ENCODE peak calls at places on chromosomes 5 and 9, in seven cellular contexts. Y, H, M, R, W, T and U are unnamed samples.

GRCh38 chr5:180153991-180154390 is 55.0 kb downstream of the RASGEF1C start:
- DNase-seq in Y (no peak), T (no peak), M (no peak), W (peak), H (no peak), R (no peak), U (no peak)

GRCh38 chr5:65791721-65792698 is 70.0 kb downstream of the NLN start:
- DNase-seq in H (no peak), T (no peak), W (no peak), R (no peak), M (no peak), Y (no peak), U (no peak)

GRCh38 chr5:41921874-41922273 is 3.2 kb upstream of the FBXO4 start:
- DNase-seq in T (peak), W (no peak), R (no peak), H (no peak), Y (no peak), M (no peak), U (peak)

GRCh38 chr5:151424892-151425523 is 22.4 kb upstream of the SLC36A1 start:
- DNase-seq in H (no peak), W (no peak), T (no peak), Y (no peak), R (peak), M (no peak), U (no peak)

GRCh38 chr9:137438591-137439157 is 2.5 kb downstream of the ENTPD8 start:
- DNase-seq in W (peak), Y (no peak), R (no peak), M (no peak), T (no peak), H (peak), U (no peak)

GRCh38 chr9:78821126-78821822 is 524.3 kb downstream of the PSAT1 start:
- DNase-seq in R (peak), H (no peak), Y (no peak), W (no peak), T (peak), M (peak), U (peak)

GRCh38 chr5:143376911-143377838 is 26.3 kb downstream of the NR3C1 start:
- DNase-seq in R (peak), T (peak), W (no peak), Y (no peak), M (no peak), H (no peak), U (peak)

GRCh38 chr5:115549154-115549553 is 4.6 kb upstream of the FEM1C start:
- DNase-seq in R (peak), M (peak), Y (no peak), T (peak), H (no peak), W (no peak), U (peak)

GRCh38 chr5:137735531-137736284 is at the start of gene KLHL3:
- DNase-seq in H (peak), T (peak), W (peak), M (peak), R (peak), Y (peak), U (peak)

GRCh38 chr9:124351672-124352468 is 63.4 kb downstream of the PSMB7 start:
- DNase-seq in M (no peak), Y (no peak), T (no peak), R (no peak), W (no peak), H (peak), U (no peak)

GRCh38 chr9:121316852-121317373 is 49.0 kb downstream of the GSN start:
- DNase-seq in W (peak), Y (no peak), T (no peak), R (no peak), M (no peak), H (peak), U (no peak)

GRCh38 chr5:151886741-151887261 is 37.9 kb downstream of the GLRA1 start:
- DNase-seq in W (no peak), H (no peak), M (no peak), R (no peak), T (no peak), Y (no peak), U (no peak)

GRCh38 chr9:109256381-109256780 is 64.5 kb downstream of the EPB41L4B start:
- DNase-seq in H (no peak), W (no peak), Y (no peak), R (no peak), M (no peak), T (no peak), U (no peak)

GRCh38 chr9:123335227-123335985 is 20.6 kb upstream of the CRB2 start:
- DNase-seq in T (peak), R (peak), W (no peak), H (no peak), M (peak), Y (no peak), U (peak)

GRCh38 chr5:149439899-149440655 is 61.0 kb upstream of the IL17B start:
- DNase-seq in W (no peak), T (peak), R (peak), M (peak), Y (no peak), H (no peak), U (peak)

GRCh38 chr5:82620957-82621600 is 342.9 kb upstream of the RPS23 start:
- DNase-seq in W (no peak), T (no peak), M (no peak), R (no peak), Y (no peak), H (no peak), U (peak)

GRCh38 chr9:13429271-13429670 is 149.8 kb upstream of the MPDZ start:
- DNase-seq in Y (no peak), W (no peak), H (no peak), M (no peak), R (no peak), T (no peak), U (no peak)

GRCh38 chr5:148443998-148444397 is 60.2 kb downstream of the FBXO38 start:
- DNase-seq in H (no peak), Y (no peak), R (peak), M (peak), W (no peak), T (peak), U (peak)

GRCh38 chr9:37943329-37944265 is 39.7 kb upstream of the SLC25A51 start:
- DNase-seq in R (peak), Y (peak), T (peak), W (peak), H (no peak), M (no peak), U (peak)

GRCh38 chr9:114626415-114627029 is 15.4 kb downstream of the TMEM268 start:
- DNase-seq in T (no peak), R (no peak), W (no peak), Y (no peak), H (no peak), M (no peak), U (no peak)

GRCh38 chr9:19198406-19198805 is 32.1 kb upstream of the DENND4C start:
- DNase-seq in T (no peak), H (no peak), M (no peak), R (no peak), W (no peak), Y (no peak), U (no peak)

GRCh38 chr9:101915479-101915878 is 177.0 kb upstream of the GRIN3A start:
- DNase-seq in M (no peak), H (no peak), W (no peak), Y (no peak), T (no peak), R (no peak), U (no peak)

GRCh38 chr5:12316812-12317211 is 412.6 kb upstream of the CTNND2 start:
- DNase-seq in T (no peak), W (no peak), Y (no peak), R (no peak), H (no peak), M (no peak), U (no peak)

GRCh38 chr5:170267431-170268152 is 30.0 kb downstream of the LCP2 start:
- DNase-seq in Y (peak), W (peak), H (peak), M (peak), T (peak), R (peak), U (peak)

GRCh38 chr5:92560698-92561361 is 1020.2 kb downstream of the NR2F1-AS1 start:
- DNase-seq in H (no peak), T (peak), W (no peak), Y (no peak), M (no peak), R (peak), U (peak)

GRCh38 chr5:73605223-73606087 is 20.5 kb upstream of the ARHGEF28 start:
- DNase-seq in W (no peak), H (no peak), R (no peak), M (no peak), Y (no peak), T (peak), U (peak)

GRCh38 chr9:129077236-129077635 is 3.7 kb upstream of the DOLPP1 start:
- DNase-seq in R (no peak), W (no peak), T (no peak), Y (no peak), H (no peak), M (no peak), U (no peak)

GRCh38 chr5:119465640-119466039 is 13.3 kb downstream of the HSD17B4 start:
- DNase-seq in T (no peak), Y (no peak), H (no peak), R (no peak), M (no peak), W (no peak), U (no peak)

GRCh38 chr9:89943728-89944127 is 338.9 kb downstream of the GADD45G start:
- DNase-seq in Y (no peak), T (no peak), M (no peak), H (no peak), R (no peak), W (no peak), U (no peak)

GRCh38 chr9:89942643-89943042 is 337.8 kb downstream of the GADD45G start:
- DNase-seq in W (no peak), R (no peak), H (no peak), Y (no peak), M (no peak), T (no peak), U (no peak)

GRCh38 chr9:89943309-89943708 is 338.5 kb downstream of the GADD45G start:
- DNase-seq in W (no peak), Y (no peak), R (no peak), T (no peak), M (no peak), H (no peak), U (no peak)

GRCh38 chr9:89946741-89947140 is 341.9 kb downstream of the GADD45G start:
- DNase-seq in Y (no peak), M (no peak), R (no peak), W (no peak), T (no peak), H (no peak), U (no peak)

DNA sequence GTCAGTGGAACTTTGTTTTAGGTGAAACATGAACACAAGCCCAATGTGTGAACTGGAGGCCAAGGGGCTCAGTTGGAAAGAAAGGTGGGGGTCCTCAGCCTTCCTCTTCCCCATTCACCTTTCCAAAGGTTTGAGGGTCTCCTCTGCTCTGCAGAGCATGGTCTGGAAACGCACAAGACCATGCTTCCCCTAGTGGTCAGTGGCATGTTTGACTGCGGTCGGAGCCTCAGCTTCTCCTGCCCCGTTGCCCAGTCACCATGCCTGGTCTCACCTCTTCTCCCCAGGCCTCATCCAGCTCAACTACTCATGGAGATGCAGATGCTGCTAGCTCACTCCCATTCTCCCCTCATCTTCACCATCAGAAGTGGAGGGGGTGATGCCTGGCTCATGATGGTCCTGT is 340.3 kb downstream of the GADD45G start:
- DNase-seq in W (no peak), H (no peak), T (no peak), Y (no peak), R (peak), M (peak), U (peak)
- TF ChIP-seq CTCF in W (no peak), H (no peak), T (no peak), Y (no peak), R (peak), M (peak), U (peak)

DNA sequence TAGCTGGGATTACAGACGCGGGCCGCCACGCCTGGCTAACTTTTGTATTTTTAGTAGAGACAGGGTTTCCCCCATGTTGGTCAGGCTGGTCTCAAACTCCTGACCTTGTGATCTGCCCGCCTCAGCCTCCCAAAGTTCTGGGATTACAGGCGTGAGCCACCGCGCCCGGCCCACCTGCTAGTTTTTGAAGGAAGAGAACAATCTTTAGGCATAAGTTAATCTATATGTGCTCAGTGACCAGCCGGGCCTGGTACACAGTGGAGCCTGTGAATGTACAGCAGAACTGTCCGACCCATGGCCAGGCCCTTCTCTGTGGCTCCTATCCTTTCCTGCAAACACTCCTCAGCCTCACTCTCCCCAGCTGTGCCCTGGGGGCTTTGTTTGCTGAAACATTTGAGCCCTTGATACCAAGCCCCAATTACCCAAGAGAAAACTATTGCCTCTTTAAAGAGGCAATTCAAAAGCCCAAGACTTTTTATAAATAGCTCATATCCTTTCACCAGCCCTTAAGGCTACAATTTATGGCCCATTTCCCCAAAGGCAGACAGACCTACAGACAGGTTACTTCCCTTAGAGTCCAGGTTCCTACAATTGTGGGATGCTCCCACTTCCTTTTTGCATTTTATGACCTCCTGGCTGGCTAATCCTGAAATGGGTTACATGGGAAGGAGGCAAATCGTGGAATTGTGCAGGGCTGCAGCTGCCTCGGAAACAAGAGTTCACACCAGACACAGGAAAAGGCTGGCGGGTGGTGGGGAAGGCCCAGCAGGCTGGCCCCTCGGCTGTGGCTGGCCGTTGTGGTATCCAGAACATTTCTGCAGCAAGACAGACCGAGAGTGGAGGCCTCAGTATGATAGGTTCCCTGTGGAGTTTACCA is 37.5 kb downstream of the SPRY4 start:
- DNase-seq in H (no peak), R (no peak), Y (no peak), W (no peak), M (no peak), T (no peak), U (peak)
- H3K4me3 ChIP-seq in H (no peak), R (no peak), Y (no peak), W (no peak), M (no peak), T (no peak), U (no peak)

GRCh38 chr9:93592389-93593021 is 16.1 kb downstream of the PHF2 start:
- DNase-seq in M (no peak), W (no peak), H (no peak), Y (no peak), T (peak), R (peak), U (no peak)
- TF ChIP-seq CTCF in M (no peak), W (no peak), H (no peak), Y (no peak), T (peak), R (peak), U (peak)

GRCh38 chr5:141359790-141360426 is at the start of gene PCDHGB2:
- DNase-seq in R (peak), Y (no peak), M (peak), T (peak), W (no peak), H (no peak), U (peak)

GRCh38 chr5:141356133-141356532 is 1.3 kb downstream of the PCDHGA4 start:
- DNase-seq in M (no peak), T (no peak), W (no peak), H (no peak), Y (no peak), R (no peak), U (no peak)

GRCh38 chr5:141355641-141356040 is 820 bp downstream of the PCDHGA4 start:
- DNase-seq in Y (no peak), W (no peak), M (no peak), R (no peak), H (no peak), T (no peak), U (no peak)

GRCh38 chr5:141354900-141355469 is at the start of gene PCDHGA4:
- DNase-seq in M (no peak), W (no peak), H (no peak), R (peak), Y (no peak), T (peak), U (no peak)

DNA sequence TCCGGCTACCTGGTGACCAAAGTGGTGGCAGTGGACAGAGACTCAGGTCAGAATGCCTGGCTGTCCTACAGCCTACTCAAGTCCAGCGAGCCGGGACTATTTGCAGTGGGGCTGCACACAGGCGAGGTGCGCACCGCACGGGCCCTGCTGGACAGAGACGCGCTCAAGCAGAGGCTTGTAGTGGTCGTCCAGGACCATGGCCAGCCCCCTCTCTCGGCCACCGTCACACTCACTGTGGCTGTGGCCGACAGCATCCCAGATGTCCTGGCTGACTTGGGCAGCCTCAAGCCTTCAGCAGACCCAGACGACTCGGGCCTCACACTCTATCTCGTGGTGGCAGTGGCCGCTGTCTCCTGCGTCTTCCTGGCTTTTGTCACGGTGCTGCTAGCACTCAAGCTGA is 2.1 kb downstream of the PCDHGA4 start:
- DNase-seq in T (no peak), Y (no peak), M (no peak), R (no peak), H (no peak), W (no peak), U (no peak)
- H3K4me3 ChIP-seq in T (no peak), Y (no peak), M (no peak), R (no peak), H (no peak), W (no peak), U (no peak)

DNA sequence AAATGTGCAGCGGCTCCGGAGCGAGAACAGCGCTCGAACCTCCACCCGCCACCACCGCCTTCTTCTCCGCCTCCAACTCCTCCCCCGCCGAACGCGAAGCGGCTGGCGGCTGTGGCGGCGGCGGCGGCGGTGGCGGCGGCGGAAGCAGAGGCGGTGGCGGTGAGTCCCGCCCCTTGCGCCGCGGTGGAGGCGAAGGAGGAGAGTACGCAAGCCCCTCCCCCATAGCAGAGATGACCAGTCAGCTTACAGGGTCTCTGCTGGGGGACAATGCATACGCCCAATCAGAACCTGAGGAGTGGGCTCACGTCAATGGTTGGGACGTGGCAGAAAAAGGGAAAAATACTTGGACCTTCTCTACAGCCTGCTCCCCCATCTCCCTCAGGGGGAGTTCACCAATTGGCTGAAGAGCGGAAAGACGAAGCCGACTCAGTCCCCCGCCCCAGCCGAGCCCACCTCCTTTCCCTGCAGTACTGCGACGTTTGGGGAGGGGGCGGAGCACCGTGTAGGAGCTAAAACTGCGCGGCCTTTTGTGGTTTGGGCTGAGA is at the start of gene PJA2:
- DNase-seq in Y (peak), R (peak), W (peak), H (peak), M (peak), T (peak), U (peak)
- TF ChIP-seq CTCF in Y (no peak), R (no peak), W (peak), H (peak), M (peak), T (peak), U (peak)

DNA sequence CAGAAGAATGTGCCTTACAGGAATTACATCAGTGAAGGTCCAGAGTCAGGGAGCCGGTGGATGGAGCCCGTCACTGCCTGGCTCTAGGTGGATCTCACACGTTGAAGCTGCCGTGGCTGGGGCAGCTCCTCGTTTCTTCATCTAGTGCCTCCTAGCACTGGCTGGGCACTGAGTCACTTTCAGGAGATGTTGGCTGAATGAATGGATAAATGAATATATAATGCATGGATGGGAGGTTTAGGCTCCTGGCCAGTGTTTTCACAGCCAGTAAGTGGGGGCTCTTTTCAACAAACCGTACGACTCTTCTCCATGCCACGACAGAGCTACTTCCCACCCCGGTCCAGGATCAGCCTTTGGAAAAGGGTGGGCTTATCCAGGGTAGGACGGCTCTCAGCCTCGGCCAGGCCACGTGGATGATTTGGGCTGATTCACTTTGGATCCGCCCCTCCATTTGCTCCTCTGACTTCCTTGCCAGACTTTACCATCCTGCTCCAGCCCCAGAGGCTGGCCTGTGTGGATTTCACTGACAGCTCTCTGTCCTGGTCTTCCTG is 1.3 kb upstream of the SH3PXD2B start:
- DNase-seq in R (no peak), Y (no peak), M (peak), W (no peak), T (peak), H (no peak), U (no peak)
- H3K4me3 ChIP-seq in R (no peak), Y (no peak), M (no peak), W (peak), T (no peak), H (no peak), U (no peak)

DNA sequence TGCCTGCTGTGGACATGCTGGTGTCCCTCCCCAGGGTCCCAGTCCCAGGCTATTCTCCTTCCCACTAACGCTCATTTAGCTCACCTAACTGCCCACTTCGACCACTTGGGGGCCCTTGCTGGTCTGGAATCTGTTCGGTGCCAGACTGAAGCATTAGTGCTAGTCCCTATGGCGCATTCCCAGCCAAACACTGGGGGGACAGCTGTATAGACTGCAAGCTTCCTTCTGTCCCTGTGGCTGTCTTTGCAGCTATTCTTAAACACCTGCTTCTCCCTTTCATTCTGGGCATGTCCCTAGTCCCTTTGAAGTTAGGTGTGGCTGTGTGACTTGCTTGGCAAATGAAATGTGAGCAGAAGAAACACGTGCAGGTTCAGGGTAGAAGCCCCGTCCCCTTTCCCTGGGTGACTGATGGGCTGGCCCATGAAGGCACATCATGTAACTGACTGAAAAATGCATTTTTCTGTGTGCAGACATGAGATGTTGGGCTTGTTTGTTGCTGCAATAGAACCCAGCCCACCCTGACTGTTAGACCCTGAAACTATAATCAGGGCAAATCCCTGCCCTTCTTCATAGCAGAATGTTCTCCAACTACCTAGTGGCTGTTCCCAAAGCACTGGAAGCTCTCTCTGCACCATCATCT is 134.4 kb downstream of the BARX1 start:
- DNase-seq in W (no peak), M (peak), T (no peak), H (no peak), Y (no peak), R (peak), U (no peak)
- TF ChIP-seq CTCF in W (no peak), M (peak), T (no peak), H (no peak), Y (no peak), R (peak), U (no peak)